ENCODE peak calls at places on chromosome 3, in four cellular contexts. E, B, N and U are unnamed samples.

GRCh38 chr3:174874258-174874657 is 15.1 kb downstream of the NAALADL2 start:
- DNase-seq in E (no peak), B (no peak), N (no peak), U (no peak)

GRCh38 chr3:13215940-13216546 is 142.8 kb upstream of the IQSEC1 start:
- DNase-seq in E (no peak), B (no peak), N (no peak), U (no peak)

GRCh38 chr3:38610436-38610835 is 39.1 kb downstream of the SCN5A start:
- DNase-seq in E (no peak), B (no peak), N (no peak), U (no peak)

GRCh38 chr3:196757876-196758739 is 18.5 kb downstream of the PAK2 start:
- DNase-seq in E (peak; percentile 9), B (no peak), N (no peak), U (no peak)

GRCh38 chr3:115469649-115470048 is 153.7 kb upstream of the GAP43 start:
- DNase-seq in E (no peak), B (no peak), N (no peak), U (no peak)

GRCh38 chr3:186079925-186080324 is 29.0 kb downstream of the ETV5 start:
- DNase-seq in E (no peak), B (no peak), N (no peak), U (no peak)

GRCh38 chr3:175179055-175179454 is 319.9 kb downstream of the NAALADL2 start:
- DNase-seq in E (no peak), B (no peak), N (no peak), U (no peak)

GRCh38 chr3:190064112-190064511 is 56.6 kb downstream of the P3H2 start:
- DNase-seq in E (no peak), B (no peak), N (no peak), U (no peak)

GRCh38 chr3:118526758-118527526 is 507.7 kb downstream of the IGSF11 start:
- DNase-seq in E (no peak), B (no peak), N (no peak), U (no peak)

GRCh38 chr3:4147719-4148118 is 155.4 kb upstream of the SETMAR start:
- DNase-seq in E (no peak), B (no peak), N (no peak), U (no peak)

GRCh38 chr3:115624898-115625297 is 1.6 kb downstream of the GAP43 start:
- DNase-seq in E (no peak), B (no peak), N (no peak), U (no peak)

GRCh38 chr3:58260733-58261132 is 23.1 kb downstream of the ABHD6 start:
- DNase-seq in E (no peak), B (no peak), N (no peak), U (no peak)

GRCh38 chr3:190338717-190339116 is 16.5 kb upstream of the CLDN1 start:
- DNase-seq in E (no peak), B (no peak), N (no peak), U (no peak)

GRCh38 chr3:39269528-39269927 is 10.3 kb downstream of the CX3CR1 start:
- DNase-seq in E (no peak), B (no peak), N (no peak), U (no peak)

GRCh38 chr3:172213765-172214358 is 174.5 kb downstream of the FNDC3B start:
- DNase-seq in E (no peak), B (no peak), N (no peak), U (no peak)

GRCh38 chr3:146421814-146422748 is 47.3 kb downstream of the PLSCR2 start:
- DNase-seq in E (no peak), B (no peak), N (no peak), U (no peak)